ENCODE peak calls at places on chromosomes 13 and 19, in ten cellular contexts. L is foreskin fibroblast; V is effector memory CD8-positive, alpha-beta T cell; T is M059J; Q is A549; X is lung; A is CD4-positive, CD25-positive, alpha-beta regulatory T cell; R is neuronal stem cell; D is non-pigmented ciliary epithelial cell; S is brain microvascular endothelial cell. N is an unnamed sample.

GRCh38 chr13:76677047-76677446 is 209.2 kb downstream of the KCTD12 start:
- DNase-seq in L (peak), V (no peak), T (no peak), Q (no peak), X (no peak), A (no peak), R (no peak), D (peak), S (peak), N (no peak)

GRCh38 chr13:104810242-104810641 is 1725.2 kb downstream of the EFNB2 start:
- DNase-seq in L (no peak), V (no peak), T (no peak), Q (no peak), X (no peak), A (no peak), R (no peak), D (no peak), S (no peak), N (no peak)

GRCh38 chr19:46081928-46082727 is 41.3 kb upstream of the IGFL4 start:
- DNase-seq in L (peak), V (no peak), T (peak), Q (peak), X (peak), A (peak), R (peak), D (no peak), S (peak), N (peak)

GRCh38 chr13:49958321-49958720 is 22.2 kb upstream of the SPRYD7 start:
- DNase-seq in L (peak), V (no peak), T (peak), Q (no peak), X (no peak), A (no peak), R (no peak), D (no peak), S (no peak), N (no peak)

GRCh38 chr13:113406321-113407102 is 42.6 kb upstream of the GRTP1 start:
- DNase-seq in L (no peak), V (no peak), T (no peak), Q (no peak), X (no peak), A (no peak), R (no peak), D (no peak), S (no peak), N (no peak)

GRCh38 chr13:82627183-82627582 is 1255.1 kb downstream of the SLITRK1 start:
- DNase-seq in L (peak), V (no peak), T (peak), Q (no peak), X (no peak), A (no peak), R (no peak), D (peak), S (peak), N (no peak)

GRCh38 chr19:33520844-33521479 is 629 bp downstream of the PEPD start:
- DNase-seq in L (no peak), V (no peak), T (no peak), Q (peak), X (no peak), A (no peak), R (no peak), D (no peak), S (no peak), N (no peak)

GRCh38 chr13:80217614-80218456 is 123.1 kb downstream of the SPRY2 start:
- DNase-seq in L (no peak), V (no peak), T (peak), Q (no peak), X (no peak), A (no peak), R (peak), D (peak), S (peak), N (no peak)

GRCh38 chr13:27270594-27271520 is at the start of gene RASL11A:
- DNase-seq in L (peak), V (peak), T (peak), Q (peak), X (peak), A (peak), R (peak), D (no peak), S (peak), N (peak)

GRCh38 chr19:44308011-44308410 is 3.2 kb upstream of the ZNF235 start:
- DNase-seq in L (peak), V (no peak), T (peak), Q (no peak), X (no peak), A (no peak), R (no peak), D (no peak), S (no peak), N (no peak)

GRCh38 chr13:109998808-109999528 is 212.6 kb upstream of the IRS2 start:
- DNase-seq in L (peak), V (no peak), T (peak), Q (peak), X (no peak), A (no peak), R (no peak), D (peak), S (peak), N (peak)

GRCh38 chr19:41877490-41877876 is 404 bp downstream of the CD79A start:
- DNase-seq in L (no peak), V (no peak), T (no peak), Q (no peak), X (no peak), A (peak), R (no peak), D (no peak), S (no peak), N (no peak)

GRCh38 chr19:38057954-38058690 is 151.1 kb downstream of the SIPA1L3 start:
- DNase-seq in L (peak), V (no peak), T (no peak), Q (peak), X (peak), A (no peak), R (no peak), D (no peak), S (no peak), N (no peak)

GRCh38 chr19:50358483-50359431 is 6.7 kb downstream of the NAPSA start:
- DNase-seq in L (peak), V (peak), T (no peak), Q (no peak), X (peak), A (peak), R (no peak), D (no peak), S (no peak), N (no peak)

GRCh38 chr13:26324867-26325266 is 70.9 kb downstream of the CDK8 start:
- DNase-seq in L (no peak), V (no peak), T (no peak), Q (no peak), X (no peak), A (no peak), R (no peak), D (no peak), S (no peak), N (no peak)

GRCh38 chr13:112469071-112469745 is 93.1 kb downstream of the SPACA7 start:
- DNase-seq in L (no peak), V (no peak), T (no peak), Q (no peak), X (peak), A (no peak), R (no peak), D (no peak), S (no peak), N (no peak)

GRCh38 chr19:56476671-56477428 is at the start of gene ZNF667:
- DNase-seq in L (peak), V (no peak), T (peak), Q (no peak), X (no peak), A (peak), R (peak), D (peak), S (peak), N (no peak)

GRCh38 chr13:80447747-80448146 is 106.8 kb upstream of the SPRY2 start:
- DNase-seq in L (no peak), V (no peak), T (no peak), Q (no peak), X (no peak), A (no peak), R (no peak), D (no peak), S (no peak), N (no peak)

N was measured in NCI-H460.